ENCODE peak calls at places on chromosomes 11 and 22, in eight cellular contexts. X, I, V, O, S, G, Q and J are unnamed samples.

GRCh38 chr22:45572444-45572843 is 69.8 kb downstream of the FBLN1 start:
- DNase-seq in X (no peak), I (no peak), V (no peak), O (no peak), S (no peak), G (no peak), Q (no peak), J (no peak)

GRCh38 chr22:21634844-21635243 is 2.3 kb downstream of the CCDC116 start:
- DNase-seq in X (no peak), I (no peak), V (no peak), O (no peak), S (no peak), G (no peak), Q (no peak), J (no peak)

GRCh38 chr22:24433868-24434471 is 6.6 kb downstream of the ADORA2A start:
- DNase-seq in X (peak), I (no peak), V (no peak), O (no peak), S (no peak), G (peak), Q (no peak), J (peak)

GRCh38 chr22:41568811-41569210 is 8.0 kb downstream of the CSDC2 start:
- DNase-seq in X (no peak), I (no peak), V (no peak), O (no peak), S (no peak), G (no peak), Q (no peak), J (peak)

GRCh38 chr11:71948314-71949027 is 19.6 kb downstream of the RNF121 start:
- DNase-seq in X (no peak), I (peak), V (peak), O (no peak), S (no peak), G (peak), Q (peak), J (no peak)

GRCh38 chr11:115607621-115608191 is 103.5 kb upstream of the CADM1 start:
- DNase-seq in X (no peak), I (no peak), V (no peak), O (no peak), S (no peak), G (no peak), Q (no peak), J (peak)

GRCh38 chr11:93005239-93005638 is 35.8 kb downstream of the MTNR1B start:
- DNase-seq in X (no peak), I (no peak), V (no peak), O (no peak), S (no peak), G (no peak), Q (no peak), J (no peak)

GRCh38 chr11:71286701-71287643 is 34.6 kb upstream of the SHANK2 start:
- DNase-seq in X (peak), I (no peak), V (peak), O (no peak), S (no peak), G (peak), Q (peak), J (peak)

GRCh38 chr22:48838376-48838775 is 989.3 kb downstream of the BRD1 start:
- DNase-seq in X (no peak), I (no peak), V (no peak), O (no peak), S (no peak), G (no peak), Q (no peak), J (no peak)

GRCh38 chr22:24424001-24424900 is 3.1 kb upstream of the ADORA2A start:
- DNase-seq in X (no peak), I (peak), V (no peak), O (no peak), S (no peak), G (no peak), Q (no peak), J (no peak)

GRCh38 chr11:8267831-8268529 is 4.3 kb upstream of the LMO1 start:
- DNase-seq in X (peak), I (no peak), V (no peak), O (peak), S (peak), G (no peak), Q (no peak), J (peak)
- TF ChIP-seq EP300 in X (no peak), I (no peak), V (no peak), O (no peak), S (no peak), G (no peak), Q (no peak), J (no peak)

GRCh38 chr11:76132268-76132667 is 74.0 kb downstream of the WNT11 start:
- DNase-seq in X (no peak), I (no peak), V (no peak), O (no peak), S (no peak), G (no peak), Q (no peak), J (no peak)

GRCh38 chr11:76134239-76134638 is 72.1 kb downstream of the WNT11 start:
- DNase-seq in X (no peak), I (no peak), V (no peak), O (no peak), S (no peak), G (no peak), Q (no peak), J (no peak)

GRCh38 chr11:76131585-76131984 is 74.7 kb downstream of the WNT11 start:
- DNase-seq in X (no peak), I (no peak), V (no peak), O (no peak), S (no peak), G (no peak), Q (no peak), J (no peak)

GRCh38 chr11:76131142-76131541 is 75.2 kb downstream of the WNT11 start:
- DNase-seq in X (no peak), I (no peak), V (no peak), O (no peak), S (no peak), G (no peak), Q (no peak), J (peak)

DNA sequence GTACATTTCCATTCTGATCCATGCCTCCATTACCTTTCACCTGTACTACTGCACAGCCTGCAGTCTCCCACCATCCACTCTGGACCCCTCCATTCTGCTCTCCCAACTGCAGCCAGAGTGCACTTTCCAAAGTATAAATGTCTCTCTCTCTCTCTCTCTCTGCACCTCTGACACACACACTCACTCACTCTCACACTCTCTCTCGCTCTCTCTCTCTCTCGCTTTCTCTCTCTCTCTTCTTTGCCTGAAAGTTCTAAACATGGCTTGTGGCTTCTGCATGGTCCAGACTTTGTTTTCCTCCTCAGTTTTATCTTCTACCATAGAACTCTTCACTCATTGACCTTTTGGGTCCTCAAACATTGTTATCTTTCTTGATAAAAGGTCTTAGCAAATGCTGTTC is 76.6 kb downstream of the WNT11 start:
- DNase-seq in X (no peak), I (no peak), V (no peak), O (no peak), S (no peak), G (no peak), Q (no peak), J (no peak)
- H3K4me3 ChIP-seq in X (no peak), I (no peak), V (no peak), O (no peak), S (no peak), G (no peak), Q (no peak), J (no peak)

DNA sequence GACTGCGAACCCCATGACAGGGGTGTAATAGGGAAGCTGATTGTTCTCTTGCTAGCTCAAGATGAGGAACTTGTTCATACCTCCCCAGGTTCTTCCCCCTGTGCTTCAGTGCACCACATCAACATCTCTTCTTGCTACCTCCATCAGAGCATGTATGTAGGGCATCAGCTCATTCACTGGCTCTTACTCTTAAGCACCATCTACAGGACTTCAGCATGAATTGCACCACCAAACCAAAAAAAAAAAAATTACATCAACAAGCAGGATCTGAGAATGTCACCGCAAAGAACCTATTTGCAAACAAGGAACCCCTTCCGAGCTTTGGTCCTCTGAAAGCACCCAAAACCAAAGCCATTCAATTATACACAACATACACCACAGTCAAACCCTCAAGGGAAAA is 2226.5 kb upstream of the RAG2 start:
- DNase-seq in X (no peak), I (no peak), V (no peak), O (no peak), S (no peak), G (no peak), Q (peak), J (peak)
- TF ChIP-seq EP300 in X (no peak), I (no peak), V (no peak), O (no peak), S (no peak), G (no peak), Q (no peak), J (no peak)

GRCh38 chr22:50170453-50171318 is at the start of gene PANX2:
- DNase-seq in X (no peak), I (peak), V (no peak), O (peak), S (no peak), G (no peak), Q (no peak), J (peak)
- H3K4me3 ChIP-seq in X (peak), I (peak), V (peak), O (peak), S (peak), G (no peak), Q (peak), J (peak)

DNA sequence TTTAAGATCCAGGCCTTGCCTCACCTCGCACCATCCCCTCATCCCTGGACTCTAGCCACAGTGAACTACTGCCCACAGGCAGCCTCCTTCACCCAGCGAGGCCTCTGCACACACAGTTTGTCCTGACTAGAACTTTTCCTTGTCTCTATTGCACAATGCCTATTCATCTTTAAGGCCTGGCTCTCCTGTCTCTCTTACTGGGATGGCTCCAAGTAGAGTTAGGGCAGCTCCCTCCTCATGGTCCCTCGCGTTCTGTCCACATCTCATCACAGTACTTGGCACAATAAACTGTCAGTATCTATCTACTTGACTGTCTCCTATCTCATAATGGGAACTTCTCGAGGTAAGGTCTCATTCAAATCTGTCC is 22.4 kb upstream of the UCP3 start:
- DNase-seq in X (no peak), I (no peak), V (no peak), O (no peak), S (no peak), G (no peak), Q (no peak), J (no peak)
- TF ChIP-seq EP300 in X (no peak), I (no peak), V (no peak), O (no peak), S (no peak), G (no peak), Q (no peak), J (no peak)

GRCh38 chr11:44632466-44633123 is 67.1 kb downstream of the CD82 start:
- DNase-seq in X (peak), I (peak), V (peak), O (no peak), S (peak), G (peak), Q (peak), J (no peak)

GRCh38 chr11:44633641-44634040 is 68.2 kb downstream of the CD82 start:
- DNase-seq in X (peak), I (no peak), V (no peak), O (no peak), S (no peak), G (no peak), Q (no peak), J (peak)

GRCh38 chr11:44637477-44637876 is 72.0 kb downstream of the CD82 start:
- DNase-seq in X (no peak), I (no peak), V (no peak), O (no peak), S (no peak), G (no peak), Q (no peak), J (no peak)

GRCh38 chr11:44631831-44632230 is 66.4 kb downstream of the CD82 start:
- DNase-seq in X (peak), I (no peak), V (peak), O (no peak), S (no peak), G (no peak), Q (no peak), J (no peak)

DNA sequence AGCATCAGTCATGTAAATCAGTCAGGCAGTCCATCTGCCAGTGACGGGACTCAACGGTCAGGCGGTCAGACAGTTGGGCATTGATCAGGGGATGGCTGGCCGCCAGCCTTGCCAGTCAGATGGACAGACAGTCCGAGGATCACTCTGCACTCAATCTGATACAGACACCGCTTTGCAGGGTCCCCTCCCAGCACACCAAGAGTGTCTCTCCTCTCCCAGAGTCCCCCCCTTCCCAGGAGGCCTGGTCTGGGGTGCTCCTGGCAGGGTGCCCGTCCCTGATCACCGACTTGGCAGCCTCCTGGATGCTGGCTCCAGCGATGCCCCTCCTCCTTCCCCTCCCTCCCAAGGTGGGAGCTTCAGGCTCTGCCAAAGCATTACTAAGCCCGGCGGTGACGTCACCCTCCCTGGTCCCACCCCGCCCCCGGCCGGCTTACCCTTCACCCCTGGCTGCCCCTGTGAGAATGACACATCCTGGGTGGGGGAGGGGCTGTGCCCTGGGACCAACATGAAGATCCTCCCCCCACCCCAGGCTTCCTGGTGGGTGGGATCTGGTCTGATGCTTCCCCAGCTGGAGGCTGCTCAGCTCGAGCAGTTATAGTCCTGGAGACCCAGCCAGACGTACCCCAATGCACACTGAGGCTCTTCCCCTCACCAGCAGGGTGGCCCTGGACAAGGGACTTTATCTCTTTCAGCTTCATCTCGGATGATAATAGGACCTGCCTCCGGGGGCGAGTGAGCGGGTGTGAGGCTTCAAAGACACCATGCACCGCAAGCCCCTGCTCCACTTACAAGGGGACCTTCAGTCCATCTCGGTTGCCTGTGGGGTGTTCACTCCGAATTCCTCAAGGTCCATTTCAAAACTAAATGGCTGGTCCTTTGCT is 69.2 kb downstream of the CD82 start:
- DNase-seq in X (peak), I (peak), V (peak), O (peak), S (peak), G (peak), Q (no peak), J (peak)
- H3K4me3 ChIP-seq in X (no peak), I (no peak), V (no peak), O (no peak), S (no peak), G (no peak), Q (no peak), J (peak)

GRCh38 chr11:41868606-41869005 is 409.2 kb upstream of the LRRC4C start:
- DNase-seq in X (no peak), I (no peak), V (no peak), O (no peak), S (no peak), G (no peak), Q (no peak), J (no peak)
- TF ChIP-seq EP300 in X (no peak), I (no peak), V (no peak), O (no peak), S (no peak), G (no peak), Q (no peak), J (no peak)

DNA sequence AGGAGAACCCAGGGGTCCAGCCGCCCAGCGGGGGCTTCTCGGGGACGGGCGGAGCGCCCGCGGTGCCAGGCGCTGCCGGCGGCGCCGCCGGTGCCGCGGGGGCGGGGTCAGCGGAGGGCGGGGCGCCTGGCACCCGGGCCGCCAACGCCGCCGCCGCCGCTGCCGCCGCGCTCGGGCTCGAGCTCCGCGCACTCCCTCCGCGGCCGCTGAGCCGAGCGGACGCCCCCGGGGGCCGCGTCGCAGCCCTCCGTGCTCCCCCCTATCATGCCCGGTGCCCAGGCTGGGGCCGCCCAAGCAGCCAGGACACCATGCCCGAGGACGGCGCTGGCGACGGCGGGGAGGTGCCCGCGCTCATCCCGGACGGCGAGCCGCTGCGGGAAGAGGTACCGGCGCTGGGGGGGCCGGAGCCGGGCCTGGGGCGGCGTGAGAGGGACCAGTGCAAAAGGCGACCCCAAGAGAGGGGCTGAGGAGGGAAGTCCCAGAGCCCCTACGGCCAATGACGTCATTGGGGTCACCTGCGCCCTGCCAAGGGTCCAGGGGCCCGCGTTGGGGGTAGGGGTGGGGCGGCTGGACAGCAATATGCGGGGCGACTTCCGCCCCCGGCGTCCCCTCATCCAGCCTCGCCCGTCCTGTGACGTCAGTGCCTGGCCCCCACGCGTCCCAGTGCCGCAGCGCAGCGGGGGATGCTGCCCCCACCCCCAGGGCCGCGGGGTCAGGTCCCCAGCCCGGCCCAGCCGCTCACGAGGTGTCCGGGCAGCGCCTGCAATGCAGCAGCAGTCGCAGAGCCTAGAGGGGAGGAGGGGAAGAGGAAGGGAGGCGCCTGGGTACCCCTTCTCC is at the start of gene TMEM151A:
- DNase-seq in X (no peak), I (peak), V (peak), O (peak), S (no peak), G (no peak), Q (no peak), J (peak)
- H3K4me3 ChIP-seq in X (peak), I (no peak), V (peak), O (peak), S (peak), G (no peak), Q (peak), J (peak)

GRCh38 chr11:46127150-46127638 is 5.9 kb upstream of the PHF21A start:
- DNase-seq in X (no peak), I (peak), V (no peak), O (no peak), S (peak), G (peak), Q (peak), J (peak)
- TF ChIP-seq EP300 in X (no peak), I (peak), V (no peak), O (no peak), S (no peak), G (no peak), Q (peak), J (no peak)

GRCh38 chr11:67272327-67273259 is 6.3 kb downstream of the GRK2 start:
- DNase-seq in X (peak), I (no peak), V (no peak), O (peak), S (no peak), G (peak), Q (no peak), J (no peak)

GRCh38 chr11:67273260-67273990 is 7.2 kb downstream of the GRK2 start:
- DNase-seq in X (peak), I (no peak), V (peak), O (peak), S (no peak), G (peak), Q (no peak), J (no peak)

GRCh38 chr11:67271212-67271547 is 4.9 kb downstream of the GRK2 start:
- DNase-seq in X (no peak), I (no peak), V (no peak), O (no peak), S (no peak), G (no peak), Q (no peak), J (no peak)

GRCh38 chr11:67270256-67271211 is 4.3 kb downstream of the GRK2 start:
- DNase-seq in X (peak), I (no peak), V (no peak), O (peak), S (no peak), G (peak), Q (no peak), J (no peak)

GRCh38 chr11:67271548-67272284 is 5.4 kb downstream of the GRK2 start:
- DNase-seq in X (peak), I (no peak), V (no peak), O (peak), S (no peak), G (peak), Q (no peak), J (no peak)
- H3K4me3 ChIP-seq in X (no peak), I (no peak), V (peak), O (no peak), S (no peak), G (no peak), Q (no peak), J (no peak)